ENCODE peak calls at places on chromosomes 5 and 9, in eight cellular contexts. One of them, this sample, is unnamed.

GRCh38 chr5:145984072-145984471 is 47.7 kb downstream of the SH3RF2 start:
- DNase-seq in upper lobe of left lung: no peak
- DNase-seq in tibial nerve: peak
- DNase-seq in spleen: no peak
- DNase-seq in body of pancreas: no peak
- DNase-seq in A549: no peak
- DNase-seq in IMR-90: no peak
- DNase-seq in HCT116: no peak
- DNase-seq in this sample: peak

GRCh38 chr9:2228132-2228531 is 213.0 kb downstream of the SMARCA2 start:
- DNase-seq in spleen: no peak
- DNase-seq in A549: peak
- DNase-seq in HCT116: no peak
- DNase-seq in IMR-90: no peak
- DNase-seq in tibial nerve: no peak
- DNase-seq in upper lobe of left lung: no peak
- DNase-seq in body of pancreas: peak
- DNase-seq in this sample: peak

GRCh38 chr5:127353761-127354160 is 63.2 kb downstream of the MEGF10 start:
- DNase-seq in A549: no peak
- DNase-seq in spleen: no peak
- DNase-seq in HCT116: no peak
- DNase-seq in tibial nerve: no peak
- DNase-seq in upper lobe of left lung: no peak
- DNase-seq in body of pancreas: no peak
- DNase-seq in IMR-90: no peak
- DNase-seq in this sample: no peak

GRCh38 chr5:171823269-171823668 is 37.7 kb downstream of the SMIM23 start:
- DNase-seq in HCT116: no peak
- DNase-seq in tibial nerve: no peak
- DNase-seq in spleen: no peak
- DNase-seq in IMR-90: no peak
- DNase-seq in body of pancreas: peak
- DNase-seq in A549: no peak
- DNase-seq in upper lobe of left lung: no peak
- DNase-seq in this sample: no peak

GRCh38 chr9:16138961-16139441 is 586.2 kb downstream of the CCDC171 start:
- DNase-seq in tibial nerve: peak
- DNase-seq in upper lobe of left lung: no peak
- DNase-seq in body of pancreas: peak
- DNase-seq in spleen: no peak
- DNase-seq in HCT116: no peak
- DNase-seq in A549: peak
- DNase-seq in IMR-90: peak
- DNase-seq in this sample: no peak

GRCh38 chr9:72858089-72858912 is 94.6 kb downstream of the ALDH1A1 start:
- DNase-seq in IMR-90: no peak
- DNase-seq in upper lobe of left lung: no peak
- DNase-seq in A549: peak
- DNase-seq in spleen: no peak
- DNase-seq in tibial nerve: no peak
- DNase-seq in HCT116: no peak
- DNase-seq in body of pancreas: peak
- DNase-seq in this sample: peak

GRCh38 chr9:137449081-137449844 is 8.1 kb upstream of the ENTPD8 start:
- DNase-seq in upper lobe of left lung: peak
- DNase-seq in HCT116: no peak
- DNase-seq in tibial nerve: no peak
- DNase-seq in body of pancreas: no peak
- DNase-seq in spleen: peak
- DNase-seq in A549: no peak
- DNase-seq in IMR-90: no peak
- DNase-seq in this sample: no peak

GRCh38 chr5:72386639-72387038 is 66.5 kb downstream of the PTCD2 start:
- DNase-seq in A549: no peak
- DNase-seq in HCT116: no peak
- DNase-seq in spleen: no peak
- DNase-seq in body of pancreas: no peak
- DNase-seq in tibial nerve: no peak
- DNase-seq in upper lobe of left lung: no peak
- DNase-seq in IMR-90: no peak
- DNase-seq in this sample: no peak

GRCh38 chr9:92140074-92140753 is 25.0 kb upstream of the SPTLC1 start:
- DNase-seq in tibial nerve: peak
- DNase-seq in A549: peak
- DNase-seq in spleen: peak
- DNase-seq in body of pancreas: peak
- DNase-seq in upper lobe of left lung: peak
- DNase-seq in HCT116: peak
- DNase-seq in IMR-90: peak
- DNase-seq in this sample: peak

GRCh38 chr9:13932472-13933267 is 381.3 kb downstream of the NFIB start:
- DNase-seq in body of pancreas: no peak
- DNase-seq in HCT116: no peak
- DNase-seq in IMR-90: no peak
- DNase-seq in A549: no peak
- DNase-seq in upper lobe of left lung: no peak
- DNase-seq in spleen: no peak
- DNase-seq in tibial nerve: no peak
- DNase-seq in this sample: no peak

GRCh38 chr5:69519285-69519684 is 26.7 kb downstream of the OCLN start:
- DNase-seq in IMR-90: no peak
- DNase-seq in HCT116: no peak
- DNase-seq in spleen: no peak
- DNase-seq in upper lobe of left lung: no peak
- DNase-seq in A549: no peak
- DNase-seq in body of pancreas: no peak
- DNase-seq in tibial nerve: no peak
- DNase-seq in this sample: no peak

GRCh38 chr5:169945831-169946261 is 34.4 kb downstream of the INSYN2B start:
- DNase-seq in upper lobe of left lung: peak
- DNase-seq in body of pancreas: peak
- DNase-seq in spleen: no peak
- DNase-seq in A549: peak
- DNase-seq in tibial nerve: peak
- DNase-seq in HCT116: no peak
- DNase-seq in IMR-90: peak
- DNase-seq in this sample: no peak

GRCh38 chr9:14366071-14366470 is 52.1 kb upstream of the NFIB start:
- DNase-seq in HCT116: no peak
- DNase-seq in IMR-90: peak
- DNase-seq in body of pancreas: no peak
- DNase-seq in upper lobe of left lung: no peak
- DNase-seq in tibial nerve: no peak
- DNase-seq in A549: no peak
- DNase-seq in spleen: no peak
- DNase-seq in this sample: no peak

GRCh38 chr5:109224276-109224675 is 185.5 kb downstream of the PJA2 start:
- DNase-seq in HCT116: no peak
- DNase-seq in spleen: no peak
- DNase-seq in IMR-90: no peak
- DNase-seq in body of pancreas: no peak
- DNase-seq in upper lobe of left lung: no peak
- DNase-seq in tibial nerve: no peak
- DNase-seq in A549: no peak
- DNase-seq in this sample: no peak

GRCh38 chr5:177433658-177434217 is 7.3 kb downstream of the GRK6 start:
- DNase-seq in HCT116: no peak
- DNase-seq in A549: no peak
- DNase-seq in body of pancreas: no peak
- DNase-seq in spleen: peak
- DNase-seq in IMR-90: no peak
- DNase-seq in tibial nerve: no peak
- DNase-seq in upper lobe of left lung: peak
- DNase-seq in this sample: no peak

GRCh38 chr5:65620021-65620420 is 4.1 kb downstream of the TRIM23 start:
- DNase-seq in spleen: no peak
- DNase-seq in A549: no peak
- DNase-seq in tibial nerve: no peak
- DNase-seq in body of pancreas: no peak
- DNase-seq in IMR-90: no peak
- DNase-seq in upper lobe of left lung: no peak
- DNase-seq in HCT116: no peak
- DNase-seq in this sample: no peak

GRCh38 chr5:65624570-65625555 is at the start of the genes SHLD3 and TRAPPC13:
- DNase-seq in HCT116: peak
- DNase-seq in A549: peak
- DNase-seq in spleen: peak
- DNase-seq in body of pancreas: peak
- DNase-seq in upper lobe of left lung: no peak
- DNase-seq in IMR-90: peak
- DNase-seq in tibial nerve: peak
- DNase-seq in this sample: peak

GRCh38 chr5:65625743-65626142 is 916 bp downstream of the SHLD3 start:
- DNase-seq in upper lobe of left lung: no peak
- DNase-seq in tibial nerve: no peak
- DNase-seq in body of pancreas: no peak
- DNase-seq in HCT116: no peak
- DNase-seq in spleen: no peak
- DNase-seq in IMR-90: no peak
- DNase-seq in A549: no peak
- DNase-seq in this sample: peak

GRCh38 chr5:65623482-65623881 is 651 bp downstream of the TRIM23 start:
- DNase-seq in spleen: no peak
- DNase-seq in HCT116: no peak
- DNase-seq in upper lobe of left lung: no peak
- DNase-seq in A549: no peak
- DNase-seq in IMR-90: no peak
- DNase-seq in body of pancreas: no peak
- DNase-seq in tibial nerve: no peak
- DNase-seq in this sample: peak

GRCh38 chr5:65624025-65624569 is at the start of gene TRIM23:
- DNase-seq in IMR-90: peak
- DNase-seq in A549: peak
- DNase-seq in body of pancreas: peak
- DNase-seq in tibial nerve: peak
- DNase-seq in spleen: peak
- DNase-seq in HCT116: peak
- DNase-seq in upper lobe of left lung: peak
- DNase-seq in this sample: peak
- TF ChIP-seq POLR2A in IMR-90: peak
- TF ChIP-seq POLR2A in A549: peak
- TF ChIP-seq POLR2A in body of pancreas: peak
- TF ChIP-seq POLR2A in tibial nerve: no peak
- TF ChIP-seq POLR2A in spleen: no peak
- TF ChIP-seq POLR2A in HCT116: peak
- TF ChIP-seq POLR2A in upper lobe of left lung: no peak
- TF ChIP-seq POLR2A in this sample: peak

DNA sequence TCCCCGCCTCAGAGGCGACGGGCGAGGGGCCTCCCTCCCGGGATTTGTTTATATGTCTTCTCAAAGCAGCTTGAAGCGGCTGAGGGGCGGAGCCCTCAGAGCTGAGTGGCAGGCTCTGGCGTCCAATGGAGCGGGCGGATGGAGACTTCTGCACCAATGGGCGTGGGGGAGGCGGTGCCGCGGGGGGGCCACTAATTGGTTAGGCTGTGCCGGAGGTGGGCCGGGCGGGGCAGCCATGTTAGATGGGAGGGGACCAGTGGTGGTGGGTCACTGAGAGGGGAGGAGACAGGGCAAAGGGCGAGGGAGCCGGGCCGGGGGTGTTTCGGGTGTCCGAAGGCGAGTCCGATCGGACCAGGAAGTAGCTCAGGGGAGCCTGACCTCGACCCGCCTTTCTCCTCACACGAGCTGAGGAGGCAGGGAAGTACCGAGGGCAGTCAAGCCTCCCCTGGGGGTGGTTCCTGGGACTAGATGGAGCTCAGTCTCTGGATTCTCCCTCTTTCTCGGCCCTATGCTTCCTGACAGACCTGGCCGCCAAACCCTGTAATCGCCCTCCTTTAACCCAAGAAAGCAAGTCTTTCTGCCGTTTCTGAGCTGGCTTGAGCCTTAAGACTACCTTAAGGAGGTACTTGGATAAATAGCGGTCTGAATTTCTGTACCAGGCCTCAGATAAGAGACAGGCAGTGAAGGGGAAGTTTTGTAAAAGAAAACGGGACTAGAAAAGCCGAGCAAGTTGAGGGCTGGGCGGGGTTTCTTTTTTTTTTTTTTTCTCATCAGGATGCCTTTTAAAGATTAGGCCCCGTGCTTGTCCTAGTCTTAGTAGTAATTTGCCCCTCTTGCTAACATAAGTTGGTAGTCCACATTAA is 1.1 kb downstream of the CREBRF start:
- DNase-seq in tibial nerve: peak
- DNase-seq in A549: peak
- DNase-seq in HCT116: peak
- DNase-seq in spleen: peak
- DNase-seq in upper lobe of left lung: peak
- DNase-seq in IMR-90: peak
- DNase-seq in body of pancreas: peak
- DNase-seq in this sample: peak
- TF ChIP-seq POLR2A in tibial nerve: no peak
- TF ChIP-seq POLR2A in A549: peak
- TF ChIP-seq POLR2A in HCT116: no peak
- TF ChIP-seq POLR2A in spleen: no peak
- TF ChIP-seq POLR2A in upper lobe of left lung: no peak
- TF ChIP-seq POLR2A in IMR-90: peak
- TF ChIP-seq POLR2A in body of pancreas: peak
- TF ChIP-seq POLR2A in this sample: peak

DNA sequence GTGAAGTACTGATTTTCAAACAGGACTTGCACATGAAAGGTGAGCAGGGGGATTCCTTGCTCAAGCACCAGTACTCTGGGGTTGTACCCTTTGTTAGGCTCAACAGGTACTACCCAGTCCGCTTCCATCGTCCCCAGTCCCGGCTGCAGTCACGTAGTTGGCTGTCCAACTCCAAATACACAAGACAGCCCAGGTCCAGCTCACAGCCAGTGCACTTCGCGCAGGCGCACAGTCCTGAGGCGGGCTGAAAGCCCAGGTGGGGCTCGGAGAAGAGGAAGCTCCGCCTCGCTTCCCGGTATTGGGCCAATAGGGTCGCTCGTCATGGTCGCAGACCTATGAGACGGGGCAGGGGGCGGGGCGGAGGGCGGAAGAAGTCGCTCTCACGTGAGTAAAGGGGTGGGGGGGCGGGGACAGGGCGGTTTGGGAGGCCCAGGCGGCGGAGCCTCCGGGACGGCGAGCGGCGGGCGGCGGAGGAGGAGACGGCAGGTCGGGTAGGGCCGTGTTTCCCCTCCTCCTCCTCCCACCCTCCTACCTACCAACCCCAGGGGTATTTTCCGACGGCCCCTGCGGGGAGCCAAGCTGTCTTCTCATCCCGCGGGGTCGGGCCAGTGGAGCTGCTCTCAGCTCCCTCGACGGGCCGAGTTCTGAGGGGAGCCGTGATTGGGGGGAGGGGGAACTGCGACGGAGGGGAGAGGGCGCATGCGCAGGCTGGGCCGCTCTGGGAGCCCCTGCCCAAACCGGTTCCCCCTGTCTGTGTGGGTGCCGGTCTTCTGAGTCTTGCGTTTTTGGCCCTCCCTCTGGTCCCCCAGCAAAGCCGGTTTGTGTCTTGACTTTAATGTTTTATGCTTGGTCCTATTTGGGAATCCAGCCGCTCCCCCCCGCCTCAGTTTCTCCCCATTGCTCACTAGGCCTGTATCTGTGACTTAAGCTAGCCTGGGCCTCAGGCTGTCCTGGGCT is at the start of gene RABGAP1:
- DNase-seq in upper lobe of left lung: peak
- DNase-seq in spleen: peak
- DNase-seq in tibial nerve: peak
- DNase-seq in A549: peak
- DNase-seq in IMR-90: peak
- DNase-seq in body of pancreas: peak
- DNase-seq in HCT116: peak
- DNase-seq in this sample: peak
- TF ChIP-seq POLR2A in upper lobe of left lung: no peak
- TF ChIP-seq POLR2A in spleen: no peak
- TF ChIP-seq POLR2A in tibial nerve: peak
- TF ChIP-seq POLR2A in A549: peak
- TF ChIP-seq POLR2A in IMR-90: peak
- TF ChIP-seq POLR2A in body of pancreas: peak
- TF ChIP-seq POLR2A in HCT116: no peak
- TF ChIP-seq POLR2A in this sample: peak

GRCh38 chr9:96408409-96409280 is 9.5 kb downstream of the ZNF367 start:
- DNase-seq in body of pancreas: no peak
- DNase-seq in upper lobe of left lung: no peak
- DNase-seq in spleen: no peak
- DNase-seq in IMR-90: no peak
- DNase-seq in HCT116: no peak
- DNase-seq in tibial nerve: no peak
- DNase-seq in A549: no peak
- DNase-seq in this sample: no peak
- TF ChIP-seq POLR2A in body of pancreas: no peak
- TF ChIP-seq POLR2A in upper lobe of left lung: no peak
- TF ChIP-seq POLR2A in spleen: no peak
- TF ChIP-seq POLR2A in IMR-90: no peak
- TF ChIP-seq POLR2A in HCT116: no peak
- TF ChIP-seq POLR2A in tibial nerve: no peak
- TF ChIP-seq POLR2A in A549: no peak
- TF ChIP-seq POLR2A in this sample: no peak

This sample was measured in erythroblast.